ENCODE peak calls at places on chromosomes 1 and 21, in six cellular contexts. U is trophoblast cell, R is IMR-90, V is mesenchymal stem cell, X is H1, N is neuronal stem cell. O is an unnamed sample. For H3K79me1, the result is how much of the 10 kb centered on the place peaks cover.

GRCh38 chr21:37139902-37140301 is 66.8 kb downstream of the TTC3 start:
- DNase-seq in R (peak), X (no peak), V (peak), N (peak), U (no peak), O (peak)

GRCh38 chr1:174191255-174191906 is 32.1 kb downstream of the RABGAP1L start:
- DNase-seq in V (no peak), U (peak), N (no peak), X (no peak), R (peak), O (no peak)

GRCh38 chr1:210298936-210299335 is 29.8 kb upstream of the HHAT start:
- DNase-seq in U (no peak), N (no peak), R (no peak), V (peak), X (no peak), O (no peak)

GRCh38 chr1:12075195-12076114 is 12.4 kb downstream of the TNFRSF8 start:
- DNase-seq in V (peak), U (peak), N (no peak), R (peak), X (no peak), O (peak)

GRCh38 chr1:211126622-211127021 is 7.3 kb downstream of the KCNH1 start:
- DNase-seq in N (no peak), X (no peak), R (peak), U (no peak), V (no peak), O (peak)

GRCh38 chr21:42974832-42975820 is 764 bp downstream of the PKNOX1 start:
- DNase-seq in U (peak), V (peak), N (peak), R (peak), X (no peak), O (peak)

GRCh38 chr1:68479501-68479900 is 17.4 kb downstream of the DEPDC1 start:
- DNase-seq in X (no peak), V (no peak), U (no peak), N (no peak), R (no peak), O (no peak)

GRCh38 chr1:209319549-209319948 is 264.0 kb upstream of the CAMK1G start:
- DNase-seq in U (no peak), V (no peak), N (no peak), X (no peak), R (peak), O (no peak)

GRCh38 chr1:11072216-11072917 is 12.5 kb upstream of the SRM start:
- DNase-seq in V (no peak), U (no peak), X (no peak), N (no peak), R (no peak), O (no peak)

GRCh38 chr1:93625582-93626327 is 55.9 kb downstream of the BCAR3 start:
- DNase-seq in X (no peak), V (peak), U (peak), N (no peak), R (peak), O (peak)

GRCh38 chr1:172680244-172680643 is 21.3 kb downstream of the FASLG start:
- DNase-seq in X (no peak), U (no peak), N (no peak), V (no peak), R (no peak), O (no peak)

GRCh38 chr1:163168053-163168452 is 34.7 kb downstream of the RGS5 start:
- DNase-seq in R (peak), X (no peak), V (peak), N (no peak), U (no peak), O (peak)

GRCh38 chr1:209800984-209801834 is 4.7 kb downstream of the IRF6 start:
- DNase-seq in V (no peak), R (peak), X (no peak), U (no peak), N (no peak), O (no peak)

GRCh38 chr21:31173881-31174555 is 135.7 kb upstream of the KRTAP19-8 start:
- DNase-seq in U (no peak), V (peak), R (no peak), N (no peak), X (no peak), O (peak)

GRCh38 chr21:37071561-37072238 is 1.2 kb downstream of the PIGP start:
- DNase-seq in X (no peak), V (peak), R (peak), N (no peak), U (peak), O (peak)

GRCh38 chr1:70202173-70202758 is 3.1 kb downstream of the LRRC40 start:
- DNase-seq in N (no peak), U (no peak), R (no peak), V (no peak), X (no peak), O (no peak)

GRCh38 chr1:194705123-194705522 is 1518.7 kb upstream of the B3GALT2 start:
- DNase-seq in N (no peak), V (no peak), R (peak), U (peak), X (no peak), O (no peak)

GRCh38 chr1:148160048-148160395 is 7.9 kb upstream of the NBPF11 start:
- DNase-seq in X (no peak), R (no peak), U (no peak), V (no peak), N (no peak), O (no peak)

GRCh38 chr1:27599605-27600499 is 4.1 kb downstream of the AHDC1 start:
- DNase-seq in N (no peak), V (no peak), X (no peak), U (no peak), R (no peak), O (no peak)
- H3K4me3 ChIP-seq in N (no peak), V (no peak), X (no peak), U (no peak), R (no peak), O (no peak)

GRCh38 chr1:205935869-205936268 is 7.4 kb downstream of the SLC26A9 start:
- DNase-seq in N (no peak), X (no peak), V (no peak), R (no peak), U (no peak), O (no peak)
- H3K79me1 ChIP-seq in N (under half), X (under half), V (under half), R (under half), U (under half), O (under half)

GRCh38 chr21:33197546-33197945 is 32.2 kb upstream of the IFNAR2 start:
- DNase-seq in N (no peak), X (no peak), U (no peak), V (no peak), R (no peak), O (peak)

GRCh38 chr21:33201945-33202344 is 27.8 kb upstream of the IFNAR2 start:
- DNase-seq in R (no peak), X (no peak), U (no peak), N (no peak), V (no peak), O (no peak)

GRCh38 chr21:33198346-33199135 is 31.2 kb upstream of the IFNAR2 start:
- DNase-seq in N (no peak), V (no peak), U (peak), R (peak), X (no peak), O (no peak)

GRCh38 chr21:33196956-33197374 is 32.8 kb upstream of the IFNAR2 start:
- DNase-seq in N (peak), R (peak), U (peak), X (peak), V (peak), O (peak)

DNA sequence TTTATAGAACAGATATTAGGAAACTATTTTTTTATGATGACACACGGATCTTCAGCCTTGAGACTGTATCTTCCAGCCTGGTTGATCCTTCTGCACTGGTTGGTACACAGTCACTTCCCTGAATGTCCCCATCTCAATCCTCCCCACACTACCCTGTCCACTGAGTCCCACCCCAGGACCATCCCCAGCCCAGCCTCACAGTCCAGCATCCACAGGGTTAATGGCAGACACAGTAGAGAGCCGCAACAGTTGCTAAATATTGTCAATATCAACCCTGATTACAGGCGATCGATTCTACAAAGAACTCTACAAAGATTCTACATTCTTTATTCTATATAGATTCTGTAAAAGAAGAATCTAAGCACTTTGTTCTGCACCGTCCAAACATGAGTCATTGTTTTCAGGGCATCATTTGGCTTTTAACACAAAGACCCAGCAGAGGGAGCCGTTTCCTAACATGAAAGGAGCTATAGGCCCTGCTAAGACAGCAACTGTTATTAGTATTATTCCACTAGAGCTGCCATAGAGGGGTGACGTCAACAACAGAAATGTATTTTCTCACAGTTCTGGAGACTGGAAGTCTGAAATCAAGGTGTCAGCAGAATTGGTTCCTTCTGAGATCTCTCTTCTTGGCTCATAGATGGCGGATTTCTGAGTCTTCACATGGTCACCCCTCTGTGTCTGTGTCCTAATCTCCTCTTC is 30.1 kb upstream of the IFNAR2 start:
- DNase-seq in X (no peak), V (peak), N (peak), U (peak), R (peak), O (peak)
- H3K27ac ChIP-seq in X (no peak), V (no peak), N (no peak), U (no peak), R (no peak), O (no peak)

DNA sequence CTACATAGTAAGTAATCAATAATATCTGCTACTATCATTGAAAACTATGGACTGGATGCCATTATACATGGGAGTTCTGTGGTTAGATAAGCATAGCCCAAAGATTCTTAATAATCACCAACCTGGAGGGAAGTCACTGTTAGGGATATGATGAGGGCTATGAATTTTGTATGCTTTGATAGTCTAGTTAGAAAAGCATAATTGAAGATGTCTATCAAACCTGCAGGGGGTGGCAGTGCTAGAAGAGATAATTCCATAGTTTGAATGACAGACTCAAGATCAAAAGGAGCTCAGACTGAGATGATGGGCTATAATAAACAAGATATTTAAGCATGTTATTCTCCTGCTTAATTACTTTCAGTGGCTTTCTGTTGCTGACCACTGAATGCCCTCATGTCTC is 15.4 kb upstream of the COA6 start:
- DNase-seq in X (no peak), U (no peak), R (no peak), V (no peak), N (no peak), O (no peak)
- H3K4me3 ChIP-seq in X (no peak), U (no peak), R (no peak), V (no peak), N (no peak), O (no peak)

DNA sequence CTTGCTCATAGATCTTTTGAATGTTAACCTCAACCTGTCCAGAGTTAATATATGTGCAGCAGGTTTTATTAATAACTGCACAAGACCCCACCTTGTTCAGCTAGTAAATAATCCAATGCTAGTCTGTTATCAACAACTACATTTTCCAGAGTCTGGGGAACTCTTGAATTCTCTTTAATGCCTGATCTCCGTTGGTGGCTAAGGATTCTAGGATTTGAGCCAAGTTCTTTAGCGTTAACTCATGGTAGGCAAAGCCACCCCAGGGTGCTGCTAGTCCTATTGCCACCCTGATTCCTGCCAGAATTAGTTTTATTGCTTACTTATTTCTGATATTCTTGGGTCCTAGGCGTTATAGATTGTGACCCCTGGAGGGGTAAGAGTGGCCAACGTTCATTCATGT is 12.8 kb downstream of the BACE2 start:
- DNase-seq in U (no peak), N (no peak), X (no peak), R (no peak), V (no peak), O (no peak)
- H3K79me1 ChIP-seq in U (under half), N (under half), X (under half), R (under half), V (under half), O (under half)

GRCh38 chr1:109398343-109399225 is 866 bp upstream of the SORT1 start:
- DNase-seq in X (no peak), U (no peak), V (no peak), R (no peak), N (no peak), O (no peak)
- H3K27ac ChIP-seq in X (peak), U (peak), V (peak), R (peak), N (peak), O (peak)

DNA sequence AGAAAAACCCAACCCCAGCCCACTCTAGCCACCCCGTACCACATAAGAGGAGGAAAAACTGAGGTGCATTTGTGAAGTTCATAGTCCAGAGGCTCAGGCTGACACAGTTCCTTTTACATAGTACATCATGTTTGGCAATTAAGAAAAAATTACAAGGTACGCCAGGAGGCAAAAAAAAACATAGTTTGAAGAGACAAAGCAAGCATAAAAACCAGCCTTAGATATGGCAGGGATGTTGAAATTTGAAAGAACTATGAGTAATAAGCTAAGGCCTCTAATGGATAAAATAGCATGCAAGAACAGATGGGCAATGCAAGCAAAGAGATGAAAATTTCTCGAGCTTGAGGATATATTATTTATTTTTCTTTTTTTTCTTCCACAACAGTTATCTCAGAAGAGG is 31.9 kb downstream of the MIXL1 start:
- DNase-seq in N (no peak), X (no peak), V (no peak), U (no peak), R (peak), O (no peak)
- H3K4me3 ChIP-seq in N (no peak), X (no peak), V (no peak), U (no peak), R (no peak), O (no peak)

GRCh38 chr1:116904791-116905320 is 4.9 kb upstream of the PTGFRN start:
- DNase-seq in X (no peak), U (no peak), N (no peak), R (no peak), V (no peak), O (no peak)

GRCh38 chr1:116902027-116902426 is 7.7 kb upstream of the PTGFRN start:
- DNase-seq in U (peak), X (no peak), N (no peak), V (no peak), R (no peak), O (no peak)

GRCh38 chr1:116899529-116899928 is 10.2 kb upstream of the PTGFRN start:
- DNase-seq in N (no peak), U (no peak), V (no peak), X (no peak), R (no peak), O (no peak)

GRCh38 chr1:116902718-116903390 is 6.9 kb upstream of the PTGFRN start:
- DNase-seq in U (no peak), N (no peak), X (no peak), R (no peak), V (no peak), O (no peak)

DNA sequence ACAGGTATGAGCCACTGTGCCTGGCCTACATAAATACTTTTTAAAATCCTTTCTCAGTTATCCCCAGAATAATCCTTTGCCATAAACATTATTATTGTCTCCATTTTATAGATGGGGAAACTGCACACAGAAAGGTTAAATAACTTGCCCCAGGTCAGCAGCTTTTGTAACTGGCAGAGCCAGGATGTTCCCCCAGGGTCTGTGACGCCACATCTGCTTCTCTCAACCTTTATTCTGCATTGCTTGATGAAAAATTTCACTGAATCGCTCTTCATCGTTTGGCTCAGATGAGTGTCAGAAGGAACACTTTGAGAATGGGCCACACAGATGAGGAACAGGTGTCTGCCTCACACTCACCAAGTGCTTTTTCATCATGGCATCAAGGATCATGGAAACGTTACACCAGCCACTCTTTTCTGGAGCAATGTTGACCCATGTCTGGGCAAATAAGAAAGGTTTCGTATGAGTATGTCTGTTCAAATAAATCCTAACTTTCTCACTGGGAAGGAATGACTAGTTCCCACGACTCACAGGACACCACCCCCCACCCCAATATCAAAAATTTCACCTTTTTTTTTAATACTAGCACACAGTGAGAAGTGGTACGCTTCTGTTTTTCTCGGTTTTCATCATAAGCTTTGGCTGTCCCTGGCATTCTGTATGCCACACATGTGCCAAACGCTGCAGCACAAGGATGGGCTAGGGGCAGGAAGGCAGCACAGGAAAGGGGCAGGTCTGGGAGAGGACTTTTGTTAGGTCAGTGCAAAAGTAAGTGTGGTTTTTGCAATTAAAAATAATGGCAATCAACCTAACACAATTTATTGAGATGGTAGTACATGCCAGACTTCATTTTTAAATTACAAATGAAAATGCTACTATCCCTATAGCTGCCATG is 9.0 kb upstream of the PTGFRN start:
- DNase-seq in R (no peak), V (no peak), N (no peak), X (no peak), U (peak), O (no peak)
- H3K79me1 ChIP-seq in R (under half), V (under half), N (under half), X (under half), U (under half), O (under half)

DNA sequence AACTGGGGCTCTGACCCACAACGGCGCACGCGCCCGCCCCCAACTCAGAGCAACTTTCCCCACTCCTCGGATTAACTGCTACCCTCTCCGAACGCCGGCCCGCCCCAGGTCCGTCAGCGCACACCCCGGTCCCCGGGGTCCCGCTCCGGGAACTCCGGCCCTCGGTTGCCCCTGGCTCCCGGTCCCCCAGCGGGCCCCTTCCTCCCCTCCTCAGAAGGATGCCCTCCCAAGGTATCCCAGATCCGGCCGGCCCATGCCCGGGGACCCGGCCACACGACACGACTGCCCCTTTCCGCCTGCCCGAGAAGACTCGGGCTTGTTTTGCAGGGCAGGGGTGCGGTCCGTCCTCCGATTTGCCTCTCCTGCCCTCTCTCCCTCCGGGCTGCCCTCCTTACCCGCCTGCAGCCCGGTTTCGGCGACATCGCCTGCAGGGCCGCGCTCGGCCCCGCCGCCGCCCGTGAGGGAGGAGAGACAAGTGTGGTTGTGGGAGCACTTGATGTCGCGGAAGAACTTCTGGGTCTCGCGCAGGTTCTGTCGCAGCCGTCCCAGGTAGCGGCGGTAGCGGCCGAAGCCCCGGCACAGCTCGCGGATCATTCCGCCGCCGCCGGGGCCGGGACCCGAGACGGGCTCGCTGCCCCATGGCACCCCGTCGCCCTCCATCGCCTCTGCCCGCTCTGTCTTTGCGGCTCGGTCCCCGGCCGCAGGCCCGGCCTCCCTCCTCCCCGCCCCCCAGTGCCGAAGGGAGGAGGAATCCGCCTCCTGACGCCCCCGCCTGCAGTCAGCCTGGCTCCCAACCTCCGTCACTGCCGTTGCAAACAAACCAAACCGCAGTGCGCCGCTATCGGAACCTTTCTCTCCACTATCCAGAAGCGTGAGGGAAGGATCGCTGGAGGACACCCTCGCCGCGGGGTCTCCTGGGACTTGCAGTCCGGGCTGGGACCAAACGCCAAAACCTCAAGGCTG is at the start of gene DSTYK:
- DNase-seq in X (peak), U (peak), R (peak), V (peak), N (peak), O (peak)
- H3K27ac ChIP-seq in X (peak), U (peak), R (peak), V (peak), N (peak), O (peak)